ENCODE peak calls at places on chromosomes 6 and 20, in five cellular contexts. D, C, K, O and Z are unnamed samples.

GRCh38 chr20:23606652-23607049 is 934 bp upstream of the CST9 start:
- DNase-seq in D (peak), C (peak), K (peak), O (peak), Z (peak)

GRCh38 chr6:163872335-163872734 is 457.8 kb downstream of the QKI start:
- DNase-seq in D (no peak), C (no peak), K (no peak), O (no peak), Z (no peak)

GRCh38 chr6:170162011-170162770 is 128.7 kb downstream of the DLL1 start:
- DNase-seq in D (no peak), C (no peak), K (no peak), O (no peak), Z (no peak)

GRCh38 chr20:59765599-59766177 is 161.3 kb downstream of the PHACTR3 start:
- DNase-seq in D (no peak), C (no peak), K (no peak), O (peak), Z (no peak)

GRCh38 chr20:13221673-13222318 is 722 bp downstream of the ISM1 start:
- DNase-seq in D (peak), C (peak), K (peak), O (peak), Z (peak)

GRCh38 chr20:37711987-37712961 is 18.4 kb downstream of the CTNNBL1 start:
- DNase-seq in D (no peak), C (no peak), K (peak), O (no peak), Z (no peak)

GRCh38 chr6:73041051-73041450 is 184.2 kb downstream of the KHDC1L start:
- DNase-seq in D (no peak), C (no peak), K (no peak), O (no peak), Z (no peak)

GRCh38 chr6:142155895-142156757 is 9.1 kb downstream of the VTA1 start:
- DNase-seq in D (peak), C (no peak), K (no peak), O (peak), Z (no peak)

GRCh38 chr6:149545258-149545753 is 537 bp downstream of the PPIL4 start:
- DNase-seq in D (peak), C (no peak), K (peak), O (peak), Z (peak)

GRCh38 chr6:150720774-150721233 is 121.1 kb downstream of the PLEKHG1 start:
- DNase-seq in D (no peak), C (no peak), K (no peak), O (peak), Z (no peak)

GRCh38 chr6:88089708-88090107 is 42.1 kb downstream of the SPACA1 start:
- DNase-seq in D (no peak), C (no peak), K (no peak), O (no peak), Z (no peak)

GRCh38 chr6:106894978-106895702 is 79.4 kb downstream of the CD24 start:
- DNase-seq in D (no peak), C (no peak), K (no peak), O (no peak), Z (no peak)

GRCh38 chr6:106300944-106301343 is 24.6 kb downstream of the ATG5 start:
- DNase-seq in D (peak), C (no peak), K (no peak), O (peak), Z (no peak)

GRCh38 chr6:161094904-161095440 is 103.4 kb downstream of the MAP3K4 start:
- DNase-seq in D (no peak), C (no peak), K (no peak), O (no peak), Z (no peak)

GRCh38 chr6:56683882-56684281 is 41.2 kb upstream of the DST start:
- DNase-seq in D (no peak), C (no peak), K (peak), O (no peak), Z (no peak)

GRCh38 chr6:141169419-141169818 is 963.3 kb upstream of the GJE1 start:
- DNase-seq in D (peak), C (no peak), K (no peak), O (no peak), Z (no peak)

GRCh38 chr20:38190936-38191371 is 25.9 kb upstream of the TGM2 start:
- DNase-seq in D (no peak), C (no peak), K (no peak), O (no peak), Z (no peak)

GRCh38 chr6:163427498-163428254 is 13.2 kb downstream of the QKI start:
- DNase-seq in D (no peak), C (no peak), K (no peak), O (no peak), Z (no peak)

GRCh38 chr20:25296094-25297093 is 48.5 kb downstream of the PYGB start:
- DNase-seq in D (peak), C (no peak), K (no peak), O (peak), Z (no peak)

GRCh38 chr6:155143610-155144106 is 120.2 kb upstream of the CLDN20 start:
- DNase-seq in D (no peak), C (no peak), K (no peak), O (no peak), Z (no peak)

GRCh38 chr6:121666809-121667208 is 231.4 kb downstream of the GJA1 start:
- DNase-seq in D (no peak), C (no peak), K (no peak), O (no peak), Z (no peak)

GRCh38 chr6:3808759-3809514 is 40.2 kb upstream of the FAM50B start:
- DNase-seq in D (no peak), C (no peak), K (no peak), O (no peak), Z (no peak)

GRCh38 chr6:31711233-31711632 is 3.9 kb upstream of the LY6G6D start:
- DNase-seq in D (no peak), C (no peak), K (no peak), O (no peak), Z (no peak)

DNA sequence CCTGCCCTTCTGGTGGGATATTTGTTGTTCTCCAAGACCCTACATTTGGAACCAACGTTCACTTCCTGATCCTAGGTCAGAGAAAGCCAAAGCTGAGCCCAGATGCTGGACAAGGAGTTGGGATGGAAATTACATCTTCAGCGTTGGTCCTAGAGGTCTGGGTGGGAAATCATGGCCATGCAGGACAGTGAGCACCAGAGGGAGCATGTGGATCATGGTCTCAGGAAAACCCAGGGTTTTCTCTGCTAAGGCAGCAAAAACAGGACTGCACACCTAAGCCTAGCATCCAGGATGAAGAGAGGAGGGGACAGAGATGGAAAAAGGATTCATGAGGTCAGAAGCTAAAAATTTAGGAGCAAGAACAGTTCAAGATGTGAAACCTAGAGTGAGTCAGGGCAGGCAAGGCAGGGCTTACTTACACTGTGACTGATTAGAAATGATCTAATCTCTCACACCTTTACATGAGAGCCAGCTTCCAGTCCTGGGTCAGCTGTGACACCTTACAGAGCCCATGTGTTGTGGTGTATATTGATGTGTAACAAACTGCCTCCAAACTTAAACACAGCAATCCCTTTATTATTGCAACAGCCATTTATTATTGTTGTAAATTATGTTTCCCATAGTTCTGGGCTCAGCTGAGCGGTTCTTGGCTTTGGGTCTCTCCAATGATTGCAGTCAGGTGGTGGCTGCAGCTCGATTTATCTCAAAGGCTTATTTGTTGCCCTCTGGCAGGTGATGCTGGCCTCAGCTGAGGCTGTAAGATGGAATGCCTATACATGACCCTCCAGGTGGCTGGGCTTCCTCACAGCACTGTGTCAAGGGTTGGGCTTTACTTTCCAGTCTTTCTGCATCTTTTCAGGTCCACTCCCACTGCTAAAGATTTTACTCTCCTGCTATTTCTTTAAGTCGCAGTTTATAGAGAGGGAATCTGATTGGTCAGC is 6.5 kb downstream of the C20orf202 start:
- DNase-seq in D (no peak), C (no peak), K (no peak), O (no peak), Z (no peak)
- TF ChIP-seq CTCF in D (peak), C (no peak), K (no peak), O (peak), Z (no peak)

GRCh38 chr6:166736606-166737005 is 109.6 kb upstream of the RPS6KA2 start:
- DNase-seq in D (no peak), C (no peak), K (no peak), O (no peak), Z (no peak)

GRCh38 chr6:166738361-166738760 is 111.3 kb upstream of the RPS6KA2 start:
- DNase-seq in D (no peak), C (no peak), K (no peak), O (no peak), Z (no peak)

GRCh38 chr6:166739655-166740318 is 112.7 kb upstream of the RPS6KA2 start:
- DNase-seq in D (no peak), C (no peak), K (no peak), O (no peak), Z (no peak)

GRCh38 chr6:166738778-166739654 is 112.0 kb upstream of the RPS6KA2 start:
- DNase-seq in D (no peak), C (no peak), K (no peak), O (no peak), Z (no peak)

DNA sequence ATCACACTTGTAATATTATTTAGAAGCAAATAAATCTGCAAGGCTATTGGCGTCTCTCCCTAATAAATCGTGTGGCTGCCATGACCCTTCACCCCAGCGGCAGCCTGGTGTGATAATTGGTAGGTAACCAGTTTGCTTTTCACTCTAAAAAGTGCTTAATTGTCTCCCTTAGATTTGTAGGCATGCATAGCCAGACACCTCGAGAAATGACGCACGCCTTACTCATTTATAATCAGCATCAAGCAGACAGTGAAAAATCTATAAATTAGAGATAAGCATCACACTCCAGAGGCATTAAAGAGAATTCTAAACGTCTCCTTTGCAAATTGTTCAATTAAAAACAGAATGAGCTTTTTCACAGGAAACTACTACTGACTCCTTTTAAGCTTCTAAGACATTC is 110.2 kb upstream of the RPS6KA2 start:
- DNase-seq in D (no peak), C (no peak), K (no peak), O (no peak), Z (no peak)
- H3K27ac ChIP-seq in D (no peak), C (no peak), K (no peak), O (no peak), Z (no peak)

DNA sequence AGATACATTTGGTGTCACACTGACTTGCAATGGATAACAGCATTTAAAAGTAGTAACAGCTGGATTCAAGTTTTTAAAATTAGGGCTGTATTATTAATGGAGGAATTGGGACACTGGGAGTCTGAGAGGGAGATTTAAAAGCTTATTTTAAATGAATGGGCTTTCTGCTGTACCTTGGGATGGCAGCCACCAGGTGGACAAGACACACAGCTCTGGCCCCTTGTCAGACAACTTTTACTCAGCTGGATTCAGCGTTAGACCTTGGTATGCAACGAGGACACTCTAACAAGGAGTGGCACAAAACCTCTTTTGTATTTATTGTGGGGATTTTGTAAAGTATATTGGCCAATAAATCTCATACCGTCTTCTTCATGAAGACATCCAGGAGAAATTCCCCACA is 105.8 kb downstream of the LCA5 start:
- DNase-seq in D (peak), C (no peak), K (no peak), O (no peak), Z (no peak)
- TF ChIP-seq CTCF in D (no peak), C (no peak), K (no peak), O (no peak), Z (peak)

DNA sequence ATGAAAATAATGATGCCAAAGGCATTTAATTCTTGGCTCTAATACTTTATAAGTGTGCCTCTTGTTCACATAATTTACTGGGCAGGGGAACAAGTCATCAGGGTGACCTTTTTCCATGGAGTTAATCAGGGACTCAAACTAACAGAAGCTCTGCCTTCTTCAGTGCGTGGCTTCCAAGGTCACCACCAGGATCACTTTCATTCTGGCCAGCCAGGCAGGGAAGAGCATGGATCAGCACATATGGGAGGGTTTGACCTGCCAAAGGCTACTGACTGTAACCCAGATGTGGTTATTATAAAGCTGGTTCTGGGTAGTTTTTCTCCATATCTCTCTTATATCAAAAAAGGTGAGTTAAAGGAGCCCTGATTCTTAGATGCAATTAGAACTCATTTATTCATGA is 5.1 kb upstream of the PLCB1 start:
- DNase-seq in D (no peak), C (no peak), K (no peak), O (no peak), Z (no peak)
- H3K27ac ChIP-seq in D (no peak), C (no peak), K (no peak), O (no peak), Z (no peak)

GRCh38 chr6:38279423-38279822 is 360.3 kb downstream of the BTBD9 start:
- DNase-seq in D (peak), C (no peak), K (no peak), O (no peak), Z (no peak)
- TF ChIP-seq CTCF in D (peak), C (peak), K (no peak), O (no peak), Z (peak)